ENCODE peak calls at places on chromosomes 3 and 15, in ten cellular contexts. H, C, E, O, B, J, I, T, M and P are unnamed samples.

GRCh38 chr3:134364061-134364935 is 9.9 kb downstream of the AMOTL2 start:
- DNase-seq in H (peak), C (no peak), E (peak), O (peak), B (peak), J (no peak), I (peak), T (peak), M (peak), P (peak)

GRCh38 chr3:5136619-5137429 is 14.7 kb downstream of the ARL8B start:
- DNase-seq in H (peak), C (peak), E (peak), O (no peak), B (peak), J (peak), I (no peak), T (no peak), M (no peak), P (no peak)

GRCh38 chr3:108511490-108511889 is 1.1 kb upstream of the MYH15 start:
- DNase-seq in H (no peak), C (no peak), E (no peak), O (no peak), B (no peak), J (no peak), I (no peak), T (no peak), M (no peak), P (no peak)

GRCh38 chr3:26652157-26652556 is 29.6 kb downstream of the LRRC3B start:
- DNase-seq in H (no peak), C (no peak), E (no peak), O (peak), B (no peak), J (no peak), I (no peak), T (peak), M (peak), P (no peak)

GRCh38 chr3:171890398-171890797 is 47.2 kb downstream of the TMEM212 start:
- DNase-seq in H (no peak), C (no peak), E (no peak), O (no peak), B (no peak), J (no peak), I (no peak), T (no peak), M (no peak), P (no peak)

GRCh38 chr3:32813180-32813579 is 4.6 kb upstream of the TRIM71 start:
- DNase-seq in H (no peak), C (no peak), E (peak), O (no peak), B (no peak), J (no peak), I (no peak), T (no peak), M (no peak), P (no peak)

GRCh38 chr3:186979837-186980236 is 49.5 kb downstream of the ST6GAL1 start:
- DNase-seq in H (no peak), C (no peak), E (no peak), O (no peak), B (no peak), J (no peak), I (no peak), T (no peak), M (no peak), P (no peak)

GRCh38 chr3:105436687-105437086 is 70.0 kb downstream of the ALCAM start:
- DNase-seq in H (no peak), C (no peak), E (peak), O (no peak), B (no peak), J (no peak), I (no peak), T (no peak), M (no peak), P (no peak)

GRCh38 chr3:27681249-27681748 is 40.8 kb downstream of the EOMES start:
- DNase-seq in H (peak), C (peak), E (peak), O (no peak), B (peak), J (peak), I (no peak), T (no peak), M (no peak), P (no peak)

GRCh38 chr3:167487556-167487955 is 13.7 kb upstream of the SERPINI2 start:
- DNase-seq in H (no peak), C (no peak), E (no peak), O (no peak), B (no peak), J (no peak), I (no peak), T (no peak), M (no peak), P (no peak)

GRCh38 chr3:49295489-49296058 is 18.5 kb upstream of the C3orf62 start:
- DNase-seq in H (peak), C (peak), E (peak), O (no peak), B (peak), J (no peak), I (no peak), T (no peak), M (no peak), P (no peak)

GRCh38 chr15:75694241-75695182 is 18.1 kb downstream of the CSPG4 start:
- DNase-seq in H (peak), C (no peak), E (peak), O (peak), B (peak), J (no peak), I (peak), T (peak), M (peak), P (peak)

GRCh38 chr3:40143283-40144090 is 166.0 kb upstream of the EIF1B start:
- DNase-seq in H (no peak), C (no peak), E (no peak), O (no peak), B (no peak), J (no peak), I (no peak), T (no peak), M (no peak), P (no peak)

GRCh38 chr15:77844798-77845446 is 212.2 kb upstream of the LINGO1 start:
- DNase-seq in H (no peak), C (no peak), E (no peak), O (peak), B (no peak), J (no peak), I (no peak), T (no peak), M (no peak), P (no peak)

GRCh38 chr3:157393076-157393475 is 43.6 kb upstream of the PTX3 start:
- DNase-seq in H (no peak), C (no peak), E (no peak), O (no peak), B (no peak), J (no peak), I (no peak), T (no peak), M (no peak), P (no peak)